ENCODE peak calls at places on chromosomes 6 and 20, in six cellular contexts. H, W, A, L, M and Z are unnamed samples.

GRCh38 chr6:36908758-36909157 is 23.0 kb downstream of the C6orf89 start:
- DNase-seq in W (no peak), L (no peak), H (no peak), A (no peak), M (no peak), Z (no peak)

GRCh38 chr6:168756009-168756634 is 315.1 kb downstream of the SMOC2 start:
- DNase-seq in L (peak), W (no peak), A (no peak), H (no peak), M (peak), Z (no peak)

GRCh38 chr6:157990321-157991066 is 8.8 kb downstream of the SYNJ2 start:
- DNase-seq in W (no peak), A (no peak), L (peak), M (no peak), H (no peak), Z (no peak)

GRCh38 chr20:47749367-47749766 is 35.9 kb downstream of the SULF2 start:
- DNase-seq in W (no peak), A (no peak), H (no peak), M (no peak), L (peak), Z (no peak)

GRCh38 chr6:142824491-142824890 is 120.5 kb downstream of the HIVEP2 start:
- DNase-seq in A (no peak), M (no peak), L (no peak), W (no peak), H (no peak), Z (no peak)

GRCh38 chr6:117920493-117920845 is 13.4 kb downstream of the SLC35F1 start:
- DNase-seq in A (no peak), H (no peak), L (no peak), M (no peak), W (no peak), Z (no peak)

GRCh38 chr6:15990179-15990578 is 138.7 kb upstream of the MYLIP start:
- DNase-seq in H (no peak), M (no peak), L (no peak), A (no peak), W (peak), Z (no peak)

GRCh38 chr6:52330470-52330869 is 31.5 kb upstream of the PAQR8 start:
- DNase-seq in L (no peak), H (peak), W (no peak), A (no peak), M (no peak), Z (no peak)

GRCh38 chr6:624979-625378 is 31.9 kb downstream of the HUS1B start:
- DNase-seq in A (no peak), H (peak), W (peak), L (peak), M (peak), Z (peak)

GRCh38 chr6:84791233-84791632 is 26.8 kb upstream of the TBX18 start:
- DNase-seq in A (no peak), L (peak), W (no peak), M (no peak), H (no peak), Z (no peak)

GRCh38 chr20:59495894-59496510 is 108.3 kb upstream of the PHACTR3 start:
- DNase-seq in M (peak), H (peak), A (peak), L (peak), W (no peak), Z (peak)

GRCh38 chr20:50817776-50818172 is 22.9 kb downstream of the BCAS4 start:
- DNase-seq in L (no peak), A (no peak), W (no peak), M (no peak), H (no peak), Z (no peak)

GRCh38 chr6:82953871-82954270 is 111.8 kb downstream of the UBE3D start:
- DNase-seq in L (peak), A (no peak), H (no peak), M (peak), W (no peak), Z (no peak)

GRCh38 chr20:33386673-33387072 is 14.6 kb downstream of the CDK5RAP1 start:
- DNase-seq in W (no peak), L (no peak), A (no peak), H (no peak), M (no peak), Z (no peak)

GRCh38 chr6:71433441-71433840 is 144.8 kb downstream of the OGFRL1 start:
- DNase-seq in M (no peak), A (no peak), L (peak), H (no peak), W (no peak), Z (no peak)

GRCh38 chr6:135693971-135694370 is 157.5 kb upstream of the PDE7B start:
- DNase-seq in M (no peak), H (no peak), W (no peak), L (no peak), A (no peak), Z (no peak)

GRCh38 chr20:36587388-36588136 is 14.2 kb downstream of the TGIF2 start:
- DNase-seq in M (no peak), A (no peak), L (no peak), H (no peak), W (no peak), Z (no peak)

GRCh38 chr6:42511803-42512422 is 51.9 kb upstream of the UBR2 start:
- DNase-seq in M (peak), A (no peak), H (no peak), L (no peak), W (no peak), Z (no peak)

GRCh38 chr20:47233333-47234188 is 122.9 kb downstream of the ZMYND8 start:
- DNase-seq in H (no peak), A (peak), M (no peak), W (no peak), L (peak), Z (no peak)

GRCh38 chr20:42272516-42272915 is 654.3 kb upstream of the CHD6 start:
- DNase-seq in H (no peak), A (no peak), M (no peak), W (no peak), L (no peak), Z (no peak)

GRCh38 chr20:45833030-45833882 is at the start of gene SNX21:
- DNase-seq in W (no peak), A (peak), M (peak), H (peak), L (peak), Z (no peak)

GRCh38 chr6:142075516-142076101 is 57.1 kb upstream of the GJE1 start:
- DNase-seq in W (no peak), L (no peak), H (no peak), M (no peak), A (no peak), Z (no peak)

GRCh38 chr6:166542580-166542912 is 43.9 kb downstream of the RAMACL start:
- DNase-seq in M (no peak), H (no peak), L (no peak), W (no peak), A (no peak), Z (no peak)

GRCh38 chr6:1627884-1628550 is 18.3 kb downstream of the FOXC1 start:
- DNase-seq in W (no peak), M (no peak), H (no peak), L (no peak), A (no peak), Z (no peak)

GRCh38 chr20:50534567-50534966 is 24.4 kb downstream of the PTPN1 start:
- DNase-seq in H (no peak), L (peak), M (peak), W (no peak), A (peak), Z (no peak)

GRCh38 chr6:129853996-129854711 is 7.0 kb downstream of the TMEM244 start:
- DNase-seq in W (no peak), L (peak), H (no peak), A (no peak), M (peak), Z (no peak)

DNA sequence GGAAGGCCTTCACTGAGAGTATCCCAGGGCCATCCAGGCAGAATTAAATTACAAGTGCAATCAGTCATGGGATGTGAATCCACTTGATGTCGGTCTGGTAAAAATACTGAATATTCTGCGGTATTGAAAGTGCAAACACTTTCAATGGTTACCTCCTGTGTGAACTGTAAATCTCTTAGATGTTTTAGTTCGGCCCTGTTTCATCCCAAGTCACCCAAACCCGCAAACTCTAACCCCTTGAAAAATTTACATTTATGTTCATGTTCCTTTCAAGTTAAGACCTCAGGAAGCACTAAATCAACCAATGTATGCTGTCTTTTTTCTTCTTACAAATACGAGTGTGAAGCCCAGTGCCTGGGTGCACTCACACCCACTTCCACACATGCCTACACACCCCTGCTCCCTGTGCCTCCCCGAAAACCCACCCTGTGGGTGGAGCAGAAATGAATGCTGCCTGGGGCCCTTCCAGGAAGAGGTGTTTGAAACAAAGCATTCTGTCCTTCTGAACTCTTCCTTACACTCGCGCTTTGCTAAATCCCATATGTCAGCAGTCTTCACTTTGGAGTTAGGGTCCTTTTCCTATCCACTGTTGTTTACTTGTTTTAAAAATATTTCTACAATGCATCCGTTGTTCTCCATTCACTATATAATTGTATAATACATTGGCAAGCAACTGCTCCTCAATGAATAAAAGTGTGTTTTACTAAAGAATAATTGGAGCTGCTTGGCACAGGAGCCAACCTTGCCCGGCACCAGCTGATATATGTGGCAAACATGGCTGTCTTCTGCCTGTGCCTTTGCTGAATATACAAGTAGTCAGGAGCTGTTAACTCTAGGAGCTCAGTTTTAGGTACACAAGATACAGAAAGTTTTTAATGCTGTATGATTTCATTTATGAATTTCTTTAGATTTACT is 62.7 kb downstream of the FYN start:
- DNase-seq in M (no peak), W (no peak), A (no peak), H (no peak), L (no peak), Z (no peak)
- H3K4me3 ChIP-seq in M (no peak), W (no peak), A (no peak), H (no peak), L (no peak), Z (no peak)

DNA sequence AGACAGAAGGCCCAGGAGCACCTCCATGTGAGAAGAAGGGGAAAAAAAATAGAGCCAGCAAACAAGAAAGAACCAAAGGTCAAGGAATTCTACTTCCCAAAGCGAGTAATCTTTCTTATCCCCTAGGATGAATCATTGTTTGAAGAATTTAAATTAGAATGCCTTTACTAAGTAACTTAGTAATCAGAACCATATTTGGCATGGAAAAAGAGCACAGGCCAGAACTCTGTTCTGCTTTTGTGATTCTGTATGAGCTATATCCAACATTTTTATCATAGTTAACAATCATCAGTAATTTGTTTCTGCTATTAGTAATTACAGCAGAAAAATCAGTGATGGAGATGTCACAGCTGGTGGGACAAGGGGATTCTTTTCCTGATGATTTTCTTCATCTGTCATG is 228.8 kb upstream of the FAM83B start:
- DNase-seq in M (peak), H (no peak), A (peak), W (no peak), L (peak), Z (no peak)
- TF ChIP-seq CTCF in M (no peak), H (no peak), A (no peak), W (no peak), L (no peak), Z (no peak)

DNA sequence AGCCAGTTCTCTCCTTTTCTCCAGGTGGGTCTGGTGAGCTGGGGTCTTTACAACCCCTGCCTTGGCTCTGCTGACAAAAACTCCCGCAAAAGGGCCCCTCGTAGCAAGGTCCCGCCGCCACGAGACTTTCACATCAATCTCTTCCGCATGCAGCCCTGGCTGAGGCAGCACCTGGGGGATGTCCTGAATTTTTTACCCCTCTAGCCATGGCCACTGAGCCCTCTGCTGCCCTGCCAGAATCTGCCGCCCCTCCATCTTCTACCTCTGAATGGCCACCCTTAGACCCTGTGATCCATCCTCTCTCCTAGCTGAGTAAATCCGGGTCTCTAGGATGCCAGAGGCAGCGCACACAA is 765 bp upstream of the CFB start:
- DNase-seq in A (no peak), H (no peak), M (no peak), W (no peak), L (no peak), Z (no peak)
- H3K4me3 ChIP-seq in A (no peak), H (peak), M (no peak), W (no peak), L (no peak), Z (no peak)

DNA sequence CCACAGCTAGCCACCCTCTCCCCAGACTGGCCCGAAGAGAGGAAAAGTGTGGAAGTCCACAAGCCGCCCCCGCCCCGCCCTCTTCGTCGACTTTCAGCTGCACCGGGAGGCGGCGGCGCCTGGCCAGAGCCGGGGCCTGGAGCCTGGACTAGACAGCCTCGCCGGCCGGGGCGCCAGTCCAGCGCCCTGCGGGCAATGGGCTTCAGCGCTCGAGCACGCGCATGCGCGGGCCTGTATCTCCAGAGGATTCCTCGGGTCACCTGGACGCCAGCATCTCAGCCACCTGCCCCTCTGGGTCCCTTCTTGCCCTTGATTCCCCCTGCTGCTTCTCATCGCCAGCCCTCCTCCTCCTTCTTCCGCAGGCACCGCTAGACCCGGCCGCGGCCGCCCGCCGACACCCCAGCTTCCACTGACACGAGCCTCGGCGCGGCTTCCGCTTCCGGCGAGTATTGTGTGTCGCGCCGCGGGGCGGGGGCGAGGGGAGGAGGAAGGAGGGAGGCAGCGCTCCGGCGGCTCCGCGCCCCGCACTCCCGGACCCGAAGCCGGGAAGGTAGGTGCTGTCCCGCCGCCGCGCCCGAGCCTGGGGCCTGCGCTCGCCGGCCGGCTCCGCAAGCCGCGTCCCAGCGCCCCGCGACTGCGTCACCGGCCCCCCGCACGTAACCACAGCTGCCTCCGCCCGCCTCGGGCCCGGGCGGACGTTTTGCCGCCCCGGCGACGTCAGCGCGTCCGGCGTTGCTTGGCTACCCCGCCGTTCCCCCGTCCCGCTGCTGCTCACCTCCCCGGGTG is at the start of gene TRIM39:
- DNase-seq in A (no peak), M (peak), L (peak), H (peak), W (peak), Z (peak)
- TF ChIP-seq CTCF in A (no peak), M (no peak), L (no peak), H (no peak), W (no peak), Z (no peak)

GRCh38 chr6:170279977-170280688 is 10.7 kb downstream of the DLL1 start:
- DNase-seq in H (peak), M (no peak), W (no peak), A (no peak), L (peak), Z (peak)
- H3K4me3 ChIP-seq in H (peak), M (peak), W (no peak), A (peak), L (peak), Z (peak)

GRCh38 chr20:57335392-57335791 is 5.8 kb downstream of the SPO11 start:
- DNase-seq in L (peak), H (no peak), A (no peak), W (no peak), M (no peak), Z (no peak)
- TF ChIP-seq CTCF in L (peak), H (no peak), A (peak), W (no peak), M (no peak), Z (no peak)

DNA sequence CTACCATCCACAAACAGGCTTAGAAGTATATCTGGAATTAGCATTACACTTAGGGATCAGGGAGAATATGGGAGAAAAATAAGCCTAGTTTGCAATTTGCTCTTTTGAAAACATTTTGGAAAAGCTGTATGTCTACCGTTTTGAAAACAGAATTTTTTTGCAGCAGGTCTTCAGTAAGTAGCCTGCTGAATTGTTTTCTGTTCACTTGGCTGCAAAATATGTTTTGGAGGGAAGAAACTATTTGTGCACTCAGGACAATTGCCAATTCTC is 39.6 kb downstream of the ILRUN start:
- DNase-seq in W (no peak), A (no peak), L (peak), M (no peak), H (no peak), Z (no peak)
- H3K4me3 ChIP-seq in W (peak), A (peak), L (peak), M (peak), H (peak), Z (peak)

GRCh38 chr20:49346682-49347081 is 68.8 kb upstream of the ZNFX1 start:
- DNase-seq in H (no peak), A (no peak), L (no peak), W (no peak), M (peak), Z (no peak)
- TF ChIP-seq CTCF in H (no peak), A (no peak), L (peak), W (no peak), M (peak), Z (peak)

GRCh38 chr20:4905195-4905594 is 96.1 kb downstream of the SLC23A2 start:
- DNase-seq in M (no peak), A (no peak), L (no peak), H (no peak), W (no peak), Z (no peak)

GRCh38 chr20:4901031-4901818 is 100.1 kb downstream of the SLC23A2 start:
- DNase-seq in M (no peak), A (no peak), L (no peak), W (no peak), H (no peak), Z (no peak)

GRCh38 chr20:4902788-4903187 is 98.5 kb downstream of the SLC23A2 start:
- DNase-seq in L (no peak), H (no peak), A (no peak), M (no peak), W (no peak), Z (no peak)

GRCh38 chr20:4904127-4904860 is 97.0 kb downstream of the SLC23A2 start:
- DNase-seq in M (no peak), H (no peak), W (no peak), L (no peak), A (no peak), Z (no peak)

DNA sequence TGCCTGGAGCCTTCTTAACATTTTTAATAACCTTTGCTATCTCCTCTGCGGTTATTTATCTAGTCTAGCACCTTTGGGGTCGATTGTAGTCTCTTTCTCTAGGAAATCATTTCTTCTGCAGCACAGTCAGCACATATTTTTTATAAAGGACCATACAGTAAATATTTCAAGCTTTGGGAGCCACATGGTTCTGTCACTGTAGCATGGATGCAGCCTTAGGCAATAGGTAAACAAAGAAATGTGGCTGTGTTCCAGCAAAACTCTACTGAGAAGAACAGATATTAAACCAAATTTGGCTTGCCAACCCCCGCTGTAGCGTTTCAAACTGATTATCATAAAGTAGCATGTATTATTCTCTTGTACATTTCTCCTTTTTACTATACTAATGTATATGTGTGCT is 95.7 kb downstream of the SLC23A2 start:
- DNase-seq in A (no peak), L (no peak), H (no peak), M (no peak), W (no peak), Z (no peak)
- H3K4me3 ChIP-seq in A (no peak), L (no peak), H (no peak), M (no peak), W (no peak), Z (no peak)

GRCh38 chr6:14807971-14808370 is 437.9 kb upstream of the JARID2 start:
- DNase-seq in W (no peak), H (no peak), A (no peak), L (no peak), M (no peak), Z (no peak)
- TF ChIP-seq CTCF in W (no peak), H (no peak), A (no peak), L (no peak), M (no peak), Z (no peak)